ENCODE peak calls at places on chromosomes 12 and 14, in eight cellular contexts. Z is Right ventricle myocardium superior, D is heart right ventricle, M is GM04503, T is head of caudate nucleus, F is HEK293T, P is GM06990, A is epithelial cell of prostate. I is an unnamed sample.

GRCh38 chr14:101876539-101876938 is 87.8 kb upstream of the DYNC1H1 start:
- DNase-seq in Z (peak; percentile 88), D (peak; percentile 87), M (peak; percentile 27), T (no peak), F (no peak), P (peak; percentile 76), A (no peak), I (peak; percentile 79)

GRCh38 chr12:20212658-20213387 is 155.5 kb upstream of the PDE3A start:
- DNase-seq in Z (peak; percentile 87), D (peak; percentile 89), M (peak; percentile 87), T (peak; percentile 71), F (peak; percentile 58), P (no peak), A (peak; percentile 75), I (no peak)

GRCh38 chr12:51430196-51430895 is 5.7 kb downstream of the SLC4A8 start:
- DNase-seq in Z (no peak), D (no peak), M (no peak), T (no peak), F (no peak), P (no peak), A (no peak), I (no peak)

GRCh38 chr14:106211489-106211888 is 685.1 kb downstream of the TMEM121 start:
- DNase-seq in Z (no peak), D (no peak), M (no peak), T (no peak), F (no peak), P (no peak), A (no peak), I (no peak)

GRCh38 chr12:14910090-14910915 is 24.6 kb upstream of the MGP start:
- DNase-seq in Z (no peak), D (no peak), M (no peak), T (no peak), F (no peak), P (no peak), A (peak; percentile 56), I (no peak)

GRCh38 chr12:111330800-111331752 is 37.8 kb downstream of the PHETA1 start:
- DNase-seq in Z (no peak), D (no peak), M (no peak), T (no peak), F (peak; percentile 67), P (no peak), A (no peak), I (peak; percentile 59)

GRCh38 chr12:124976999-124977398 is 11.9 kb downstream of the DHX37 start:
- DNase-seq in Z (no peak), D (no peak), M (no peak), T (no peak), F (no peak), P (no peak), A (no peak), I (no peak)

GRCh38 chr14:98700748-98701147 is 571.2 kb downstream of the BCL11B start:
- DNase-seq in Z (no peak), D (no peak), M (no peak), T (no peak), F (no peak), P (no peak), A (no peak), I (no peak)

GRCh38 chr12:52681551-52682380 is 1.6 kb upstream of the KRT1 start:
- DNase-seq in Z (no peak), D (no peak), M (no peak), T (no peak), F (no peak), P (no peak), A (no peak), I (no peak)

GRCh38 chr12:80188566-80188965 is 89.2 kb downstream of the OTOGL start:
- DNase-seq in Z (no peak), D (no peak), M (no peak), T (no peak), F (no peak), P (no peak), A (no peak), I (no peak)

GRCh38 chr12:54701940-54702592 is 53.9 kb upstream of the DCD start:
- DNase-seq in Z (no peak), D (no peak), M (no peak), T (peak; percentile 22), F (peak; percentile 49), P (no peak), A (no peak), I (peak; percentile 42)

GRCh38 chr12:57027011-57027804 is 10.9 kb upstream of the TAC3 start:
- DNase-seq in Z (no peak), D (no peak), M (no peak), T (no peak), F (no peak), P (no peak), A (no peak), I (no peak)

GRCh38 chr14:20707622-20708021 is 19.1 kb downstream of the ANG start:
- DNase-seq in Z (no peak), D (no peak), M (no peak), T (no peak), F (no peak), P (no peak), A (peak; percentile 72), I (no peak)

GRCh38 chr14:95885866-95886265 is 9.2 kb downstream of the TUNAR start:
- DNase-seq in Z (no peak), D (no peak), M (no peak), T (no peak), F (no peak), P (no peak), A (no peak), I (no peak)

GRCh38 chr14:22536853-22537338 is 52.1 kb downstream of the DAD1 start:
- DNase-seq in Z (no peak), D (peak; percentile 58), M (peak; percentile 73), T (peak; percentile 83), F (peak; percentile 28), P (peak; percentile 82), A (peak; percentile 93), I (peak; percentile 77)

GRCh38 chr12:988616-989015 is 2.4 kb upstream of the ERC1 start:
- DNase-seq in Z (no peak), D (no peak), M (no peak), T (no peak), F (no peak), P (no peak), A (no peak), I (no peak)

I was measured in GM10248.